ENCODE peak calls at places on chromosome 10, in seven cellular contexts. V is GM12878, G is HCT116, J is HepG2, Z is T47D, X is SK-N-SH, D is H1. S is an unnamed sample.

GRCh38 chr10:85682621-85683020 is 684.0 kb downstream of the GRID1 start:
- DNase-seq in Z (no peak), G (no peak), J (no peak), X (no peak), V (no peak), D (no peak), S (no peak)

GRCh38 chr10:29539398-29539797 is 95.4 kb downstream of the SVIL start:
- DNase-seq in G (no peak), Z (peak), X (no peak), V (no peak), J (no peak), D (no peak), S (no peak)

GRCh38 chr10:27388761-27389399 is 115.2 kb upstream of the RAB18 start:
- DNase-seq in V (no peak), X (no peak), J (no peak), Z (no peak), D (no peak), G (no peak), S (no peak)

GRCh38 chr10:30227481-30227880 is 121.6 kb downstream of the MTPAP start:
- DNase-seq in X (no peak), G (no peak), V (no peak), Z (no peak), D (no peak), J (no peak), S (no peak)

GRCh38 chr10:102919237-102919959 is 1.3 kb downstream of the CNNM2 start:
- DNase-seq in J (peak), Z (peak), D (peak), G (no peak), V (no peak), X (peak), S (peak)

GRCh38 chr10:92328999-92329398 is 38.0 kb downstream of the MARCHF5 start:
- DNase-seq in Z (no peak), J (no peak), V (no peak), G (peak), D (no peak), X (no peak), S (no peak)

GRCh38 chr10:76302936-76303656 is 871.7 kb downstream of the LRMDA start:
- DNase-seq in Z (no peak), X (no peak), D (no peak), G (no peak), J (peak), V (no peak), S (no peak)

GRCh38 chr10:61974611-61975010 is 73.1 kb downstream of the ARID5B start:
- DNase-seq in V (no peak), G (no peak), D (no peak), Z (no peak), J (no peak), X (peak), S (peak)

DNA sequence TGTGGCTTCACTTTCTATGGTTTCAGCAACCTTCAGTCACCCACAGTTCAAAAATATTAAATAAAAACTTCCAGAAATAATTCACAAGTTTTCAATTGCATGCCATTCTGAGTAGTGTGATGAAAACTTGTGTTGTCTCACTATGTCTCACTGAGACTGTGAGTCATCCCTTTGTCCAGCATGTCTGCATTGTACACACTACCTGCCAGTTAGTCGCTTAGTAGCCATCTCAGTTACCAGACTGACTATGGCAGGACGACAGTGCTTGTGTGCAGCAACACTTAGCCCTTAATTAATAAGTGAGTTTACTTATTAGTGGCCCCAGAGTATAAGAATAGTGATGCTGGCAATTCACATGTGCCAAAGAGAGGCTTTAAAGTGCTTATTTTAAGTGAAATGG is 22.5 kb downstream of the CCDC186 start:
- DNase-seq in V (no peak), J (peak), Z (no peak), D (no peak), X (no peak), G (peak), S (no peak)
- TF ChIP-seq JUND in V (no peak), J (no peak), Z (no peak), D (no peak), X (peak), G (peak), S (no peak)

DNA sequence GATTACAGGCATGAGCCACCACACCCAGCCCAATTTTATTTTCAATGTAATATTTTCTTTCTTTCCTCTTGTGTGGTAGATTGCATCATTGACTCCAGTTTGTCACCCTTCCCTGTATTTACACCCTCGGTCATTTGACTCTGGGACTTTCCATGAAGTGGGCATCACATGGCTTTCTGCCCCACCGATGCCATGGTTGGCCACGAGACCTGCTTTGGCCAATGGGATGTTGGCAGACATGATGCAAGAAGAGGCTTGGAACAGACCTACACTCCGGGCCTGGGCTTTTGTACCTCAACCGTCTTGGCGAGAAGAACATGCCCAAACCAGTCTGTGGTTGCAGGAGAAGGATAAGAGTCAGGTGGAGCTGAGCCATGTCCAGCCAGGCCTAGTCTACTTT is 38.8 kb upstream of the CACUL1 start:
- DNase-seq in V (no peak), D (no peak), X (no peak), Z (no peak), G (no peak), J (no peak), S (no peak)
- TF ChIP-seq JUND in V (no peak), D (no peak), X (no peak), Z (no peak), G (no peak), J (no peak), S (no peak)

DNA sequence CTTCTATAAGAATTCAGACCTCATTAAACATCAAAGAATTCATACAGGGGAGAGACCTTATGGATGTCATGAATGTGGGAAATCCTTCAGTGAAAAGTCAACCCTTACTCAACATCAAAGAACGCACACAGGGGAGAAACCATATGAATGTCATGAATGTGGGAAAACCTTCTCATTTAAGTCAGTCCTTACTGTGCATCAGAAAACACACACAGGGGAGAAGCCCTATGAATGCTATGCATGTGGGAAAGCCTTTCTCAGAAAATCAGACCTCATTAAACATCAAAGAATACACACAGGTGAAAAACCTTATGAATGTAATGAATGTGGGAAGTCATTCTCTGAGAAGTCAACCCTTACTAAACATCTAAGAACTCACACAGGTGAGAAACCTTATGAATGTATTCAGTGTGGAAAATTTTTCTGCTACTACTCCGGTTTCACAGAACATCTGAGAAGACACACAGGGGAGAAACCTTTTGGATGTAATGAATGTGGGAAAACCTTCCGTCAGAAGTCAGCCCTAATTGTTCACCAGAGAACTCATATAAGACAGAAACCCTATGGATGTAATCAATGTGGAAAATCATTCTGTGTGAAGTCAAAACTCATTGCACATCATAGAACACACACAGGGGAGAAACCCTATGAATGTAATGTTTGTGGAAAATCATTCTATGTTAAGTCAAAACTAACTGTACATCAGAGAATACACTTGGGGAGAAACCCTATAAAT is 24.1 kb downstream of the ZNF37A start:
- DNase-seq in X (no peak), G (peak), Z (peak), V (no peak), J (no peak), D (no peak), S (no peak)
- TF ChIP-seq JUND in X (no peak), G (no peak), Z (no peak), V (no peak), J (no peak), D (no peak), S (no peak)

GRCh38 chr10:99695761-99696160 is 36.2 kb downstream of the COX15 start:
- DNase-seq in D (no peak), X (no peak), G (no peak), Z (no peak), V (no peak), J (no peak), S (no peak)
- TF ChIP-seq JUND in D (no peak), X (no peak), G (no peak), Z (no peak), V (no peak), J (no peak), S (no peak)

S was measured in K562.